ENCODE peak calls at places on chromosomes 4 and X, in five cellular contexts. P is K562, M is GM12878, B is SK-N-SH, V is HepG2. H is an unnamed sample.

GRCh38 chrX:10423716-10424115 is 196.7 kb downstream of the MID1 start:
- DNase-seq in V (no peak), M (no peak), B (no peak), P (no peak), H (no peak)

GRCh38 chr4:7171191-7171900 is 21.0 kb upstream of the SORCS2 start:
- DNase-seq in P (no peak), V (no peak), M (no peak), B (no peak), H (no peak)

GRCh38 chr4:105455182-105455581 is 18.7 kb downstream of the PPA2 start:
- DNase-seq in P (no peak), B (no peak), V (no peak), M (no peak), H (no peak)

GRCh38 chr4:1743975-1744374 is 22.7 kb downstream of the TACC3 start:
- DNase-seq in B (no peak), V (no peak), P (no peak), M (no peak), H (no peak)

GRCh38 chr4:19776021-19776459 is 475.7 kb upstream of the SLIT2 start:
- DNase-seq in P (no peak), B (no peak), M (no peak), V (no peak), H (no peak)

GRCh38 chr4:110550260-110550659 is 72.6 kb downstream of the PITX2 start:
- DNase-seq in V (no peak), P (no peak), M (no peak), B (no peak), H (no peak)

GRCh38 chr4:150368667-150369066 is 213.3 kb upstream of the MAB21L2 start:
- DNase-seq in B (peak; percentile 16), V (no peak), M (no peak), P (no peak), H (no peak)

GRCh38 chr4:130608121-130608520 is 1512.2 kb downstream of the C4orf33 start:
- DNase-seq in P (no peak), V (no peak), B (no peak), M (no peak), H (no peak)

GRCh38 chr4:176499518-176499917 is 179.8 kb downstream of the SPCS3 start:
- DNase-seq in P (no peak), V (no peak), M (no peak), B (no peak), H (no peak)

GRCh38 chr4:125421547-125421946 is 106.8 kb downstream of the FAT4 start:
- DNase-seq in V (no peak), B (no peak), P (no peak), M (no peak), H (no peak)

GRCh38 chr4:147578057-147578476 is 39.1 kb upstream of the TMEM184C start:
- DNase-seq in V (peak; percentile 3), B (peak; percentile 11), P (no peak), M (no peak), H (no peak)

GRCh38 chrX:20521245-20521644 is 254.5 kb upstream of the RPS6KA3 start:
- DNase-seq in V (no peak), M (no peak), B (no peak), P (no peak), H (no peak)

GRCh38 chr4:82219346-82219745 is 154.4 kb downstream of the HNRNPD start:
- DNase-seq in B (no peak), M (no peak), V (no peak), P (no peak), H (no peak)
- TF ChIP-seq EP300 in B (no peak), M (no peak), V (no peak), P (no peak), H (no peak)

GRCh38 chrX:140701480-140701879 is 8.1 kb upstream of the LINC00632 start:
- DNase-seq in V (no peak), B (peak; percentile 30), P (no peak), M (no peak), H (no peak)

DNA sequence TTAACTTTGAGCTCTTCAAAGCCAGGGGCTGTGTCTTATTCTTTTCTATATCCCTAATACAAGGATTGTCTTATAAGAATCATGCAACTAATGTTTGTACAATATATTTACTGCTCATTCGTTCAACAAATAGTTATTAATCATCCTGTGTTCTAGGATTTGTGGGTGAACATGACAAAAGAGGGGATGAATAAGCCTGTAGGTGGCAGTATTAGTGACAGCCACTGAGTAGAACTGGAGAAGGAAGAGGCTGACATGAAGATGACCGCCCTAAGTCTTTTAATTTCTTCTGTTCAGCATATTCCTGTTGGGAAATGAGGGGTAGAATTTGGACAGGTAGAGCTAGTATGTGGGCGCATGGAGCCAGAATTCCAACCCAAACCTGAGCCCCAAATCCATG is 11.9 kb upstream of the LINC00632 start:
- DNase-seq in V (no peak), B (no peak), M (no peak), P (no peak), H (no peak)
- TF ChIP-seq TAF1 in V (no peak), B (no peak), M (no peak), P (no peak), H (no peak)

GRCh38 chr4:3096207-3096606 is 21.7 kb downstream of the HTT start:
- DNase-seq in B (no peak), P (no peak), M (no peak), V (no peak), H (no peak)
- TF ChIP-seq CHD2 in B (no peak), P (no peak), M (no peak), V (no peak), H (no peak)

GRCh38 chrX:100745806-100746537 is 14.1 kb upstream of the SYTL4 start:
- DNase-seq in M (no peak), V (no peak), P (no peak), B (no peak), H (no peak)
- TF ChIP-seq EP300 in M (no peak), V (no peak), P (no peak), B (no peak), H (no peak)

DNA sequence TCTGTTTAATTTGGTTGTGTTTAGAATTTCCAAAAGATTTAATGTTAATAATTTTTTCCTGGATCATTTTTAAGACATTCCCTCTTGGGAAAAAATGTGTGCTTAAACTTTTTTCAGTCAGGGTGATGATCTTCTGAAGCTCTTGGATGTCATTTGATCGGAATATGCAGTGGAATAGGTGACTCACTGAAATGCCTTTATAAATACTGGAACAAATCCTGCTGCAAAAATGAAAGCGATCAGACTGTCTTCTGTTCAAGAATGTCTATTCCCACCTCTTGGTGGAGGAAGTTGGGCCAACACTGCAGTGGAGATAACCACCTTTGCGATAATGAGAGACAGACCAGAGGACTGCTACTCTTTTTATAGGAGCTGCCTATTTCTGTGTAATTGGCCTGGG is 46.7 kb downstream of the LARP1B start:
- DNase-seq in V (no peak), M (no peak), B (no peak), P (peak; percentile 6), H (no peak)
- TF ChIP-seq TAF1 in V (no peak), M (no peak), B (no peak), P (no peak), H (no peak)

GRCh38 chrX:143437439-143437838 is 79.8 kb downstream of the SPANXN3 start:
- DNase-seq in B (peak; percentile 6), V (no peak), P (no peak), M (no peak), H (no peak)
- TF ChIP-seq CHD2 in B (no peak), V (no peak), P (no peak), M (no peak), H (no peak)

GRCh38 chr4:81506731-81507130 is 35.0 kb upstream of the RASGEF1B start:
- DNase-seq in P (no peak), B (no peak), V (no peak), M (peak; percentile 33), H (no peak)

GRCh38 chr4:81507530-81507929 is 35.8 kb upstream of the RASGEF1B start:
- DNase-seq in M (no peak), B (no peak), V (no peak), P (no peak), H (no peak)

GRCh38 chr4:81503586-81503985 is 31.9 kb upstream of the RASGEF1B start:
- DNase-seq in P (no peak), M (no peak), B (no peak), V (no peak), H (no peak)

GRCh38 chr4:81502561-81502960 is 30.9 kb upstream of the RASGEF1B start:
- DNase-seq in V (no peak), M (no peak), B (no peak), P (no peak), H (no peak)

GRCh38 chr4:81504685-81505598 is 33.2 kb upstream of the RASGEF1B start:
- DNase-seq in P (no peak), V (no peak), M (no peak), B (no peak), H (no peak)
- TF ChIP-seq EP300 in P (no peak), V (no peak), M (no peak), B (no peak), H (no peak)

H was measured in H1.